ENCODE peak calls at places on chromosomes 3 and 15, in four cellular contexts. V is caudate nucleus; E is activated CD4-positive, alpha-beta T cell treated with anti-CD3 and anti-CD28 coated beads, Interleukin-2, amount 50 U/mL, for 4 hours; I is HS-5. K is an unnamed sample.

GRCh38 chr3:46109635-46110005 is 82.3 kb upstream of the XCR1 start:
- DNase-seq in I (no peak), E (no peak), V (no peak), K (no peak)

GRCh38 chr3:142863010-142863787 is 25.7 kb downstream of the PCOLCE2 start:
- DNase-seq in I (no peak), E (no peak), V (no peak), K (no peak)

GRCh38 chr3:194300392-194300758 is 50.8 kb downstream of the CPN2 start:
- DNase-seq in I (no peak), E (no peak), V (peak), K (no peak)

GRCh38 chr3:189305412-189305811 is 133.6 kb downstream of the TPRG1 start:
- DNase-seq in I (no peak), E (no peak), V (no peak), K (peak)

GRCh38 chr15:79261836-79262235 is 20.7 kb upstream of the ANKRD34C start:
- DNase-seq in I (no peak), E (no peak), V (no peak), K (no peak)

GRCh38 chr15:85047271-85047948 is 65.8 kb downstream of the PDE8A start:
- DNase-seq in E (no peak), I (peak), V (no peak), K (no peak)

GRCh38 chr3:124832782-124833709 is 54.1 kb downstream of the ITGB5 start:
- DNase-seq in V (no peak), I (peak), E (no peak), K (no peak)

GRCh38 chr3:55565516-55565915 is 78.4 kb upstream of the WNT5A start:
- DNase-seq in V (no peak), E (no peak), I (no peak), K (no peak)

GRCh38 chr3:32960404-32961160 is 9.1 kb downstream of the CCR4 start:
- DNase-seq in E (no peak), I (no peak), V (no peak), K (no peak)

GRCh38 chr3:137110392-137110996 is 152.7 kb downstream of the IL20RB start:
- DNase-seq in V (no peak), I (no peak), E (no peak), K (peak)

GRCh38 chr3:47098910-47099309 is 65.0 kb downstream of the SETD2 start:
- DNase-seq in V (no peak), I (no peak), E (no peak), K (no peak)

GRCh38 chr3:107775958-107776357 is 253.2 kb downstream of the BBX start:
- DNase-seq in I (no peak), V (no peak), E (no peak), K (no peak)

GRCh38 chr15:56428821-56429458 is 36.0 kb downstream of the MNS1 start:
- DNase-seq in I (peak), E (no peak), V (no peak), K (peak)

GRCh38 chr3:114660124-114660523 is 366.3 kb downstream of the TIGIT start:
- DNase-seq in V (no peak), I (no peak), E (no peak), K (no peak)

GRCh38 chr15:55221090-55222011 is 24.6 kb upstream of the RSL24D1 start:
- DNase-seq in V (peak), I (peak), E (no peak), K (peak)

K was measured in GM10248.